ENCODE peak calls at places on chromosome 15, in four cellular contexts. U, X, Z and K are unnamed samples.

GRCh38 chr15:89825264-89825940 is 10.8 kb upstream of the ANPEP start:
- DNase-seq in U (no peak), X (no peak), Z (peak), K (no peak)

GRCh38 chr15:69400850-69401249 is 13.3 kb upstream of the KIF23 start:
- DNase-seq in U (no peak), X (no peak), Z (no peak), K (no peak)

GRCh38 chr15:71538922-71539321 is 271.4 kb upstream of the NR2E3 start:
- DNase-seq in U (no peak), X (no peak), Z (no peak), K (no peak)

GRCh38 chr15:44713006-44713966 is 2.0 kb downstream of the B2M start:
- DNase-seq in U (no peak), X (peak), Z (no peak), K (no peak)

GRCh38 chr15:70875001-70875782 is 17.0 kb downstream of the THAP10 start:
- DNase-seq in U (no peak), X (no peak), Z (no peak), K (no peak)

GRCh38 chr15:91100561-91101355 is 701 bp downstream of the SV2B start:
- DNase-seq in U (no peak), X (no peak), Z (no peak), K (no peak)

GRCh38 chr15:44735482-44736260 is 657 bp upstream of the TRIM69 start:
- DNase-seq in U (no peak), X (peak), Z (peak), K (no peak)

GRCh38 chr15:56019060-56019793 is 25.8 kb upstream of the NEDD4 start:
- DNase-seq in U (no peak), X (no peak), Z (no peak), K (no peak)

GRCh38 chr15:90654233-90655124 is 62.7 kb upstream of the BLM start:
- DNase-seq in U (no peak), X (no peak), Z (no peak), K (no peak)

GRCh38 chr15:31374986-31375385 is 48.4 kb downstream of the KLF13 start:
- DNase-seq in U (no peak), X (no peak), Z (no peak), K (no peak)

GRCh38 chr15:88049509-88049908 is 207.0 kb downstream of the NTRK3 start:
- DNase-seq in U (no peak), X (no peak), Z (no peak), K (no peak)

GRCh38 chr15:87461621-87462020 is 794.9 kb downstream of the NTRK3 start:
- DNase-seq in U (no peak), X (no peak), Z (no peak), K (no peak)

GRCh38 chr15:91496754-91497691 is 356.5 kb upstream of the SLCO3A1 start:
- DNase-seq in U (no peak), X (no peak), Z (no peak), K (no peak)

GRCh38 chr15:25501828-25502446 is 63.1 kb upstream of the UBE3A start:
- DNase-seq in U (no peak), X (no peak), Z (no peak), K (no peak)

GRCh38 chr15:90837052-90837621 is 31.3 kb upstream of the FURIN start:
- DNase-seq in U (no peak), X (no peak), Z (no peak), K (no peak)

GRCh38 chr15:91254766-91255165 is 154.7 kb downstream of the SV2B start:
- DNase-seq in U (no peak), X (peak), Z (peak), K (no peak)

GRCh38 chr15:52082197-52083036 is 30.2 kb downstream of the BCL2L10 start:
- DNase-seq in U (peak), X (no peak), Z (peak), K (peak)

GRCh38 chr15:73240864-73241499 is 127.8 kb downstream of the HCN4 start:
- DNase-seq in U (peak), X (peak), Z (peak), K (peak)

GRCh38 chr15:90266061-90266431 is 574 bp downstream of the NGRN start:
- DNase-seq in U (no peak), X (no peak), Z (peak), K (no peak)

GRCh38 chr15:40338041-40338657 is 2.6 kb downstream of the CCDC9B start:
- DNase-seq in U (no peak), X (peak), Z (peak), K (peak)

GRCh38 chr15:81968691-81969090 is 77.1 kb downstream of the MEX3B start:
- DNase-seq in U (no peak), X (no peak), Z (no peak), K (no peak)

GRCh38 chr15:29446480-29446879 is 176.9 kb upstream of the NSMCE3 start:
- DNase-seq in U (no peak), X (no peak), Z (no peak), K (no peak)

GRCh38 chr15:41881086-41881485 is 12.8 kb downstream of the SPTBN5 start:
- DNase-seq in U (no peak), X (no peak), Z (no peak), K (no peak)

GRCh38 chr15:60772395-60773120 is 293.6 kb upstream of the ICE2 start:
- DNase-seq in U (no peak), X (no peak), Z (no peak), K (no peak)

GRCh38 chr15:96544162-96544756 is 213.8 kb downstream of the NR2F2 start:
- DNase-seq in U (no peak), X (no peak), Z (no peak), K (no peak)

GRCh38 chr15:92914768-92915221 is 14.7 kb downstream of the CHD2 start:
- DNase-seq in U (no peak), X (no peak), Z (no peak), K (no peak)

GRCh38 chr15:45714501-45715488 is 80.0 kb downstream of the SQOR start:
- DNase-seq in U (no peak), X (peak), Z (peak), K (no peak)

DNA sequence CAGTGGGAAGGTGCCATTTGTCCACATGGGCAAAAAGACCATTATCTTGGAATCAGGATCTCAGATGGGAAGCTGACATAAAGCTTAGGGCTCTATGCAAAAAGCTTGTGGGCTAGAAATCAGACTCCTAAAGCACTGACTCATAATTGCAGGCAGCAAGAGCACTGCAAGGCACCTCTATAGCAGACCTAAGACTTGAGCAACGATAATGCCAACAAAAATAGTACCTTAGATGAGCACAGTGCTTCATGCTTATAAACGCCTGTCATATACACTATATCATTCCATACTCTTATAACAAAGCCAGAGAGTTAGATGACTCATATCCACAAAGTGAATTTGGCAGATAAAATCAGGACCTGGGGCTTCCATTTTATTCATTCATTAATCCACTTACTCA is 560.8 kb downstream of the MCTP2 start:
- DNase-seq in U (no peak), X (no peak), Z (no peak), K (no peak)
- TF ChIP-seq SPI1 in U (no peak), X (no peak), Z (no peak), K (no peak)

DNA sequence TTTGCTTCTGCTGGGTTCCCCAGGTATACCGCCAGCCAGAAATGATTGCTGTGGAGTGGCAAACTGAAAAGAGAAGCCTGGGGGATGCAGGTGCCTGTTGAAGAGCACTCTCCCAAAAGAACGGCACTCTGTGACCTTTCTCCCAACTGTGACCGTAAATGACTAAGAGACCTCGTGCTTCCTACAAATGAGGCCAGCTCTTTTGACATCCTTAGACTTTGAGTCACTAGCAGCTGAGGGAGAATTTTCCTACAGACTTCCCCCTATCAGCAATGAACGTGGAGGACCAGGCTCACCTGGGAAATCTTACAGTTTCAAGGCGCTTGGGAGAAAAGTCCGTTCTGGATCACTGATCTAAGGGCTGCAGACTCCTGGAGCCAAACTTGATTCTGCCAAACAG is 8.6 kb downstream of the AQP9 start:
- DNase-seq in U (no peak), X (no peak), Z (peak), K (no peak)
- TF ChIP-seq SPI1 in U (no peak), X (no peak), Z (peak), K (no peak)

DNA sequence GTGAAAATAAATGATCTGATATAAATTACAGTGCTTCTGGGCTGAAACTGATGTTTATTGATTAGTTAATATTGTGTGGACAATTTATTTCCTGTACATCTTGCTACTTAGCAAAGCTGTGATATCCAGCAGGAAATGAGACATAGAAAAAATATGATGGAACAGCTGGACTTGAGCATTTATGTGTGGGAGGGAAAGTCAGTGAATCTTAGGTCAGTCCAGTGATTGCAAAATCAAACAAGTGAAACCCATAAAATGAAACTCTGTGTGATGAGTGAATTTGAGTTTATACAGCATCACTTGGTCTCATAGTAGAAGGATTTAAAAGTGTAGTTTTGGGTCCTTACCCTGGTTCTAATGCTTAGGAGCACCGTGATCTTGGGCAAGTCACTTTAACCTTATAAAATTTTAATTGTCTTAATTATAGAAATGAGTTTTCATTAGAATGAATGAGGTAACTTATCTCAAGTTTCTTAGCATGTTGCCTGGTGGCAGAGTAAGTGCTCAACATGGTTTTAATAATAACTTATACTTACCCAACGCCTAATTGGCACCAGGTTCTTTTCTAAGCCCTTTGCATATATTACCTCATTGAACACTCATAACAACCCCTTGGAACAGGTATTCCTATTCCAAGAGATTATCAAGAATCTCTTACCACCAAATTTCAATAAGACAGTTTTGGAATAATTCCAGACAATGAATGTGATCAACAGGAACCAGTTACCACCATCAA is 194.6 kb downstream of the ADAMTSL3 start:
- DNase-seq in U (no peak), X (no peak), Z (no peak), K (no peak)
- TF ChIP-seq SPI1 in U (no peak), X (no peak), Z (no peak), K (no peak)

DNA sequence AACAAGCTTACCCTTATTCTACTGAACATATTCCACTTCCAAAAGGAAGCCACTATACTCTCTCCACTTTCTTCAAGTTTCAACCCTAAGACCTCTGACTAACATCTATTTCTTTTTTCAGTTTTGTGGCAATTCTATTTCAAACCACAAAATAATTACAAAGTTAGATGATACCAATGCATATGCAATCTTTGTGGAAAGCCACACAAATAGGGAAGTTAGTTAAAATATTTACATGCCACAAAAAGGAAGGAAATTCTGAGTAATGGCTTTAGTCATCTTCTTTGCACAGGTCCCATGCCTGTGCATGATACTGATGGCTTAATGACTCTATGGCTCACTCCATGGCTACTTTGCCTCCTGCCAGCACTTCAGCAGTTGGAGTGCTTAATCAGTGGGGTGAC is 57.0 kb upstream of the MCTP2 start:
- DNase-seq in U (peak), X (no peak), Z (peak), K (no peak)
- TF ChIP-seq SPI1 in U (no peak), X (no peak), Z (peak), K (no peak)

GRCh38 chr15:101436526-101436925 is 53.0 kb downstream of the PCSK6 start:
- DNase-seq in U (no peak), X (no peak), Z (no peak), K (no peak)

GRCh38 chr15:101437209-101437608 is 52.3 kb downstream of the PCSK6 start:
- DNase-seq in U (no peak), X (no peak), Z (no peak), K (no peak)

GRCh38 chr15:101439285-101439919 is 50.1 kb downstream of the PCSK6 start:
- DNase-seq in U (no peak), X (no peak), Z (no peak), K (no peak)

GRCh38 chr15:101438482-101439284 is 50.8 kb downstream of the PCSK6 start:
- DNase-seq in U (no peak), X (no peak), Z (no peak), K (no peak)

DNA sequence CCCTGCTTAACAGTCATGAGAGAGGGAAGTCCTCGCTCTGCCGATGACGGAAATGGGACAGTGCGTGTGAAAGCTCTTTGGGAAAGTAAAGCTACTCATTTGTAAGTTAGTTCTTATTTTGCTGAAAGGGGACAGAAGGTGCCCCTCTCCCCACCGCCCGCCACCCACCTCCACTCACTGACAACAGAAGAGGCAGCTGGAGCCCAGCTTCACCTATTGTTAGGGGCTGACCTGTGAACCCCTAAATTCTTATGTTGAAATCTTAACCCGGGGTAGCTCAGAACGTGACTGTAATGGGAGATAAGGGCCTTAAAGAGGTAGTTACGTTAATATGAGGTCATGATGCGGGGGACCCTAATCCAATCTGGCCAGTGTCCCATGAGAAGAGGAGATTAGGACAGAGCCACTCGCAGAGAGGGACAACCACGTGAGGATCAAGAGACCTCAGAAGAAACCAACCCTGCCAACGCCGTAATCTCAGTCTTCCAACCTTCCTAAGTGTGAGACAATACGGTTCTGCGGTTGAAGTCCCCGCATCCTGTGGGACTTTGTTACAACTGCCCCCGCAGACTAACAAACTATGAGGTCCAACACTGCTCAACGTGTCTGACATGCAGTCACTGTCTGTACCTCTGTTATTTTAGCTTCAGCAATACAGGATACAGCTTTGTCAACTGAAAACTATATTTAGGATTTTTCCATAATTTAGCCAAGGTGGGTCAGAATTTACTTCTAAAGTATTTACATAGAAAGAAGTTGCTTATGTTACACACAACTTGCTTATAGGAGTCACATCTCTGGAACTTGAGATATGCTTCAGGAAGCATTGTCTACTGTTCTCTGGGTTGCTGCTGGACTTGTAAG is 51.7 kb downstream of the PCSK6 start:
- DNase-seq in U (no peak), X (no peak), Z (no peak), K (no peak)
- TF ChIP-seq SPI1 in U (no peak), X (no peak), Z (no peak), K (no peak)

GRCh38 chr15:36777941-36778340 is 198.5 kb downstream of the CDIN1 start:
- DNase-seq in U (no peak), X (no peak), Z (no peak), K (no peak)

GRCh38 chr15:36775209-36775608 is 195.8 kb downstream of the CDIN1 start:
- DNase-seq in U (no peak), X (no peak), Z (no peak), K (no peak)

GRCh38 chr15:36779744-36780408 is 200.4 kb downstream of the CDIN1 start:
- DNase-seq in U (no peak), X (no peak), Z (no peak), K (no peak)

GRCh38 chr15:36774765-36775164 is 195.3 kb downstream of the CDIN1 start:
- DNase-seq in U (no peak), X (no peak), Z (no peak), K (no peak)

DNA sequence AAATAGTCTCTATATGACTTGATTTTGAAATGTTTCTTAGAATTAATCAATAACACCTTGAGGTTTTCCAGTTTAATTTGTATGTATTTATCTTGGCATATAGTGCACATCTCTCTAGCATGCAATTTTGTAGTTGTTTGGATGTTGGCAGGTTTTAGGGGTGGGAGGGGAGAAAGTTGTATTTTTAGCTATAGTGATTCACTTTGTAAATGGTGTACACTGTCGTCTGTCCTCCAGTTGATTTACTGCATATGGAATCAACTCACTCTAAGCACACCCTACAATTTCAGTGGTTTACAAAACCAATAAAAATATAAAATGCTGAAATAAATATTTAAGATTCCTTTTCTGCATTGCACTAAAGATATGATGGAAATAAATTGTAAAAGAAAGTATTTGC is 199.1 kb downstream of the CDIN1 start:
- DNase-seq in U (no peak), X (no peak), Z (no peak), K (no peak)
- TF ChIP-seq SPI1 in U (no peak), X (no peak), Z (no peak), K (no peak)

DNA sequence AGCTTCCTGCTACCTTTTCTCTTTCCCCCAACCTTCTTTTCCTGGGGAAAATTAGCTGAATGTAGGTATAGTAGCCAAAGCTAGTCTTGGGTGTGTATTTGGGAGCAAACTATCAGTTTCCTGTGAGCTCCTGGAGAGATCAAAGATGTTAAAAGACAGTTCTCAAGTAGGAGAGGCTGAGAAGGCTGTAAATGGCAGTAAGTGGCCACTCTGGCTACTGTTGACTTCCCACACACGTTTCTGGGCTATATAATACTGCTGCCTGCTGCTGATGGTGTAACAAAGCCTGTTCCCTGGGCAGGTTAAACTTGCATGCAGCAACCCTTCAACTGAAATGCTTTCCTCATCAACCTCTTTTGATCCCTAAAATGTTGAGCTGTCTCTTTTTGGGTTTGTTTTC is 27.6 kb downstream of the ARID3B start:
- DNase-seq in U (no peak), X (no peak), Z (no peak), K (no peak)
- TF ChIP-seq SPI1 in U (no peak), X (no peak), Z (no peak), K (no peak)

DNA sequence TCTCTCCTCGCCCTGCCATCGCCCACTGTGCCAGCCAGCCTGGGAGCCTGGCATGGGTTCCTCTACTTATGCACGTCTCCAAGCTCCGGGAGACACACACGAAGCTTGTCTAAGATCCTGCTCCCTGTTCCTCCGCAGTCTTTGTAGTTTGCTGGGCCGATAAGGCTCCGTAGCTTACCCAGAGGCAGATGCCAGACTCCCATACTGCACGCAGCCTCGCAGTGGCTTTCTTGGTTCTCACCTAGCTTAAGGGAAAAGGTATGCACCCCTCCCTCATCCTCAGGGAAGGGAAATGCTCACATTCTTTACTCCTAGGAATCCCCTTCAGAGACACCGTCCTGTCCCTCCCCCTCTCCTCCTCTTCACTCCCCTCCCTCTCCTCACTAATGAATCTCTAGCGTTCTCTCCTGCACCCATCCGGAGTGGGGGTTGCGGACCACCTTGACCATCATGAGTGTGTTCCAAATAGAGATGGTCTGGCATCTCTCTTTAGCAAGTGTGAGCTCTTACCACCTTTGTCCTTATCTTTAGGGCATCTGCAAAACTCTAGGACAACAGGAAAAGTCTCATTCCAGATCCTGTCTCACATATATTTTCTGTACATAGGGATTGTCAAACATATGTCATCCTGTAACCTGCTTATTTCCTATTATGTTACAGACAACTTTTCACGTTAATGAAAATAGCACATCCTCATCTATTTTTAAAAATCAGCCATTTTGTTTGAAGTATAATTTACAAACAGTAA is 56.5 kb downstream of the TMEM266 start:
- DNase-seq in U (no peak), X (no peak), Z (no peak), K (no peak)
- TF ChIP-seq SPI1 in U (no peak), X (no peak), Z (no peak), K (no peak)